ENCODE peak calls at places on chromosomes 1 and 21, in seven cellular contexts. G, M, R, I, U, Q and K are unnamed samples.

GRCh38 chr1:47591801-47592200 is 154.0 kb downstream of the FOXD2 start:
- DNase-seq in R (no peak), M (no peak), U (no peak), G (no peak), Q (no peak), I (no peak), K (no peak)

GRCh38 chr21:44918581-44919033 is 2.1 kb downstream of the ITGB2 start:
- DNase-seq in Q (no peak), U (no peak), I (no peak), G (no peak), R (no peak), M (no peak), K (no peak)

GRCh38 chr1:112704511-112704907 is 2.4 kb downstream of the RHOC start:
- DNase-seq in G (no peak), M (no peak), Q (peak; percentile 83), I (peak; percentile 58), R (no peak), U (no peak), K (no peak)

GRCh38 chr21:43916691-43917514 is 51.9 kb downstream of the AGPAT3 start:
- DNase-seq in I (no peak), R (no peak), M (peak; percentile 71), Q (peak; percentile 59), U (no peak), G (peak; percentile 37), K (peak; percentile 38)

GRCh38 chr21:26811031-26811430 is 34.2 kb downstream of the ADAMTS1 start:
- DNase-seq in R (no peak), U (no peak), I (no peak), G (no peak), M (no peak), Q (no peak), K (no peak)

GRCh38 chr1:25140073-25140797 is 92.1 kb downstream of the SYF2 start:
- DNase-seq in U (no peak), Q (no peak), R (no peak), M (peak; percentile 69), G (no peak), I (no peak), K (no peak)

GRCh38 chr1:42439940-42440339 is 15.9 kb downstream of the ZMYND12 start:
- DNase-seq in R (no peak), M (no peak), Q (no peak), U (no peak), I (no peak), G (no peak), K (no peak)

GRCh38 chr1:42961560-42962091 is 3.0 kb upstream of the SLC2A1 start:
- DNase-seq in I (no peak), R (no peak), Q (no peak), G (no peak), M (no peak), U (no peak), K (no peak)

GRCh38 chr1:205528446-205528886 is 24.0 kb downstream of the CDK18 start:
- DNase-seq in R (no peak), M (no peak), Q (no peak), I (no peak), U (no peak), G (no peak), K (no peak)

GRCh38 chr1:2412773-2413494 is 570 bp upstream of the PEX10 start:
- DNase-seq in R (no peak), G (peak; percentile 67), U (peak; percentile 48), M (no peak), Q (no peak), I (no peak), K (no peak)

GRCh38 chr1:55974714-55975441 is 604.5 kb downstream of the PLPP3 start:
- DNase-seq in M (no peak), I (no peak), R (no peak), U (no peak), G (no peak), Q (no peak), K (no peak)

GRCh38 chr21:38258803-38259485 is 2.2 kb downstream of the KCNJ15 start:
- DNase-seq in R (no peak), I (no peak), M (no peak), G (no peak), U (peak; percentile 17), Q (no peak), K (no peak)

GRCh38 chr21:46095814-46096595 is 1.9 kb upstream of the COL6A2 start:
- DNase-seq in Q (no peak), U (no peak), G (peak; percentile 37), M (no peak), R (no peak), I (no peak), K (no peak)

GRCh38 chr1:32201011-32201855 is 838 bp downstream of the CCDC28B start:
- DNase-seq in U (no peak), Q (peak; percentile 87), I (peak; percentile 64), R (peak; percentile 63), M (peak; percentile 50), G (peak; percentile 79), K (peak; percentile 87)
- TF ChIP-seq EP300 in U (no peak), Q (no peak), I (no peak), R (no peak), M (peak; percentile 23), G (no peak), K (no peak)

DNA sequence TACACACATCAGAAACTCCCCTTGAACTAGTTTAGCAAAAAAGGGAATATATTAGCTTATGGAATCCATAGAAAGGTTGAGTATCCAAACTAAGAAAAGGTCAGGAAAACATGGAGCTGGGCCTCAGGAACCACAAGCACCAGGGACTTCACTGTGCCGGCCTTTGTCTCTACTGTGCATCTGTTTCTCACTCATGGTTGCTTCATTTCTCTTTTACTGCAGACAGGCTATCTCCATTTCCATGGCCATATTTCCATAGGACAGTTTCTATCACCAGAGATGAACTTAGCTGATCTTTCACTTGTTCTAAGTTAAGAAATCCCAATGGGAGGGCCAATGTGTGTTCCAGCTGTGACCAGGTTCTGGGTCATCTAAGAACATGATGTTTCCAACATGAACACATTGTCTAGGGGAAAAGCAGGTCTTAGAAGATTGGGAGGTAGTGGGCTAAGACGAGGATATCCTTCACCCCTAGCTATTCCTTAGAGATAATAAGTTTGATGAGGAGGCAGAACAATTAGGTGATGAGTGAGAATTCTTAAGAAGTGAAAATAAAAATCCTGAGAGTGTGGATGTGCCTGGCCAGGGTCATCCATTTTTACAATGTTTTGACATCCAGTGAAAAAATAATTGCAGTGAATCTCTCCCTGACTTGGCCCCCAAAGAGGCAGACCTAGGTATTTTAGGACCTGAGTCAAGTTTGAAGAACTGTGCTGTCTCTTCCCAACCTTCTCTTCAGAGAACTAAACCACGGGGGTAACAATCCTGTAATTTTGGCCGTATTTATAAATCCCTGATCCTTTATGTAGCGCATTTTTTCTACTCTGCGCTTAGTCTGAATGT is 43.5 kb upstream of the PPP2R5A start:
- DNase-seq in Q (no peak), U (no peak), R (no peak), I (no peak), G (no peak), M (no peak), K (no peak)
- TF ChIP-seq CTCF in Q (no peak), U (no peak), R (no peak), I (no peak), G (no peak), M (no peak), K (no peak)

GRCh38 chr1:114703242-114703641 is 7.9 kb upstream of the AMPD1 start:
- DNase-seq in U (no peak), G (no peak), I (no peak), M (no peak), Q (no peak), R (no peak), K (no peak)
- TF ChIP-seq POLR2A in U (no peak), G (no peak), I (no peak), M (no peak), Q (no peak), R (no peak), K (no peak)

GRCh38 chr1:89910268-89910667 is 84.6 kb upstream of the ZNF326 start:
- DNase-seq in U (no peak), R (no peak), I (no peak), Q (no peak), G (no peak), M (no peak), K (no peak)

GRCh38 chr1:89912073-89912472 is 82.8 kb upstream of the ZNF326 start:
- DNase-seq in M (no peak), U (no peak), R (no peak), G (no peak), Q (no peak), I (no peak), K (no peak)

GRCh38 chr1:89908993-89909436 is 85.9 kb upstream of the ZNF326 start:
- DNase-seq in M (no peak), Q (no peak), G (no peak), R (no peak), U (no peak), I (no peak), K (no peak)

GRCh38 chr1:89911186-89911976 is 83.5 kb upstream of the ZNF326 start:
- DNase-seq in U (peak; percentile 23), R (no peak), Q (no peak), M (no peak), G (no peak), I (no peak), K (no peak)

DNA sequence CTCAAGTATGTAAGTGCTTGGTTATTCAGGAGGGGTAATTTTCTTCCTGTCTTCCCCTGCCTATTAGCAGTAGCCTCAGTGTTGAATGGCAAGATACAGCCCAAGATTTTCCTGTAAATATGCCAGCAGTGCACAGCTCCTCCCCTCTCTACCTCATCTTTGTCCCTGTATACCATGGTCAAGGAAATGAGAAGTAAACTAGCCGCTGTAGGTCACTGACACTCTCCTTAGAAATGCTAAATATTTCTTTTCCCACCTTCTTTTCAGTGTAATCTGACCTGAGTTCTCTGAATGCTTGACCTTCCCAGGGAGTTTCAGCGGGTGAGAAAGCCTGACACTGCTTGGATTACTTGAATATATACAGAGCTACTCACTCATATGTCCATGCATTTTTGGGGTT is 84.1 kb upstream of the ZNF326 start:
- DNase-seq in I (no peak), M (no peak), G (no peak), R (no peak), U (peak; percentile 82), Q (no peak), K (no peak)
- TF ChIP-seq EP300 in I (no peak), M (no peak), G (no peak), R (no peak), U (peak; percentile 80), Q (no peak), K (no peak)

DNA sequence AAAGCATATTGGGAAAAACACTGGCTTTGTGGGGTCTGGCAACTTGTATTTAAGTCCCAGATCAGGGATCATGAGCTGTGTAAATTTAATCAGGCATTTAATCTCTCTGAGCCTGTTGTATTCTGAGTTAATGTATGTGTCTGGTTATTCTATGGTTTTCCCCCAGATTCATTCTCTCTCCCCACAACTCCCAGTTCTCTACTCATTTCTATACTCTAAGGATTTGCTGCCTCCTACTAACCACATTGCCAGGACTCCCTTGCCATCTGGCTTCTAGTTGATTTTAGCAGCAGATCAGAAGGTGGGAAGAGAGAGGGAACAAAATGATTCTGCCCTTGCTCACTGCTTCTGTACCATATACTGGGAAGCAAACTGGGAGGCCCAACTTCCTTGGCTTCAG is 31.4 kb upstream of the S1PR1 start:
- DNase-seq in M (no peak), R (no peak), U (no peak), I (no peak), Q (no peak), G (no peak), K (no peak)
- TF ChIP-seq CTCF in M (no peak), R (no peak), U (no peak), I (no peak), Q (no peak), G (no peak), K (no peak)